ENCODE peak calls at places on chromosome 2, in nine cellular contexts. U is thyroid gland, H is hepatocyte, C is left ventricle myocardium inferior, J is tibial nerve, M is pancreas, D is MM.1S, W is psoas muscle, K is cardiac muscle cell. I is an unnamed sample. For H3K9me3, the result is how much of the 10 kb centered on the place peaks cover.

GRCh38 chr2:230441188-230441897 is 25.3 kb downstream of the SP100 start:
- DNase-seq in J (peak), U (no peak), H (no peak), C (no peak), M (no peak), W (no peak), K (peak), D (no peak), I (no peak)

GRCh38 chr2:58991357-58991756 is 750.2 kb upstream of the FANCL start:
- DNase-seq in J (no peak), U (no peak), C (no peak), H (no peak), M (no peak), K (no peak), D (no peak), W (no peak), I (no peak)

GRCh38 chr2:196566969-196567666 is 72.4 kb upstream of the CCDC150 start:
- DNase-seq in U (no peak), C (no peak), M (no peak), H (no peak), D (no peak), J (no peak), W (no peak), K (no peak), I (no peak)

GRCh38 chr2:64987963-64988419 is 1.2 kb upstream of the SLC1A4 start:
- DNase-seq in U (no peak), M (no peak), W (no peak), C (no peak), D (no peak), K (peak), J (no peak), H (no peak), I (no peak)

GRCh38 chr2:136154384-136154783 is 36.4 kb upstream of the CXCR4 start:
- DNase-seq in J (no peak), U (no peak), H (no peak), D (no peak), K (no peak), C (no peak), M (no peak), W (no peak), I (no peak)

GRCh38 chr2:189982777-189983394 is 79.6 kb downstream of the MSTN start:
- DNase-seq in W (no peak), H (no peak), J (no peak), K (peak), C (no peak), M (no peak), U (no peak), D (peak), I (no peak)

GRCh38 chr2:121596221-121597080 is 52.8 kb downstream of the CLASP1 start:
- DNase-seq in W (no peak), C (no peak), D (no peak), H (peak), M (peak), U (peak), K (peak), J (peak), I (no peak)

GRCh38 chr2:43021791-43022500 is 204.5 kb downstream of the ZFP36L2 start:
- DNase-seq in D (no peak), C (no peak), M (peak), H (peak), U (no peak), W (no peak), K (no peak), J (no peak), I (no peak)

GRCh38 chr2:241036964-241037421 is 38.6 kb downstream of the SNED1 start:
- DNase-seq in W (no peak), C (no peak), M (no peak), J (no peak), K (no peak), H (no peak), U (peak), D (peak), I (no peak)

DNA sequence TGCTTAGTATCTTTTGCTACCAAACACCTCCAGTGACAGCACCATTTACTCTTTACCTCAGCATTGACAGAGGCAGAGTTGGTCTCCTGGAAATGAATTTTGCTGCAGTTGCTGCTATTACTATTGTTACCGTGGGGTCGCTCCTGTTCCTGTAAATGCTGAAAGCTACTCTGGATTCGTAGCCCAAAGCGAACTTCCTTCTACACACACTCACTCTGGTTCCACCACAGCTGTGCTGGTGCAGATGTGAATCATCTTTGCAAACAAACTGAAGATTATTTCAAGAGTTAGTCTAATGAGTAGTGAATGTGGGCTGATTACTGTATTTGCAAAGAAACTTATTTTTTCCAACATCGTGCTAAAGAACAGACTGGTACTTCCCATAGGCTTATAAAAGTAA is 303.9 kb downstream of the LPIN1 start:
- DNase-seq in C (no peak), M (no peak), K (peak), W (no peak), D (no peak), H (peak), J (peak), U (no peak), I (no peak)
- TF ChIP-seq CTCF in C (no peak), M (no peak), K (no peak), W (no peak), D (no peak), H (no peak), J (no peak), U (no peak), I (no peak)

GRCh38 chr2:12791906-12792305 is 75.2 kb downstream of the TRIB2 start:
- DNase-seq in C (no peak), M (no peak), J (no peak), D (no peak), U (no peak), W (no peak), H (no peak), K (no peak), I (no peak)

GRCh38 chr2:12796617-12797016 is 79.9 kb downstream of the TRIB2 start:
- DNase-seq in D (no peak), J (peak), M (no peak), W (peak), K (peak), C (peak), H (no peak), U (no peak), I (peak)

GRCh38 chr2:12803616-12804015 is 86.9 kb downstream of the TRIB2 start:
- DNase-seq in W (no peak), D (no peak), H (no peak), J (no peak), C (no peak), K (no peak), M (no peak), U (no peak), I (no peak)

GRCh38 chr2:12797815-12798214 is 81.1 kb downstream of the TRIB2 start:
- DNase-seq in K (peak), D (no peak), C (no peak), U (no peak), H (no peak), M (no peak), W (no peak), J (no peak), I (no peak)
- H3K9me3 ChIP-seq in K (under half), D (under half), C (under half), U (under half), H (under half), M (under half), W (under half), J (under half), I (under half)

DNA sequence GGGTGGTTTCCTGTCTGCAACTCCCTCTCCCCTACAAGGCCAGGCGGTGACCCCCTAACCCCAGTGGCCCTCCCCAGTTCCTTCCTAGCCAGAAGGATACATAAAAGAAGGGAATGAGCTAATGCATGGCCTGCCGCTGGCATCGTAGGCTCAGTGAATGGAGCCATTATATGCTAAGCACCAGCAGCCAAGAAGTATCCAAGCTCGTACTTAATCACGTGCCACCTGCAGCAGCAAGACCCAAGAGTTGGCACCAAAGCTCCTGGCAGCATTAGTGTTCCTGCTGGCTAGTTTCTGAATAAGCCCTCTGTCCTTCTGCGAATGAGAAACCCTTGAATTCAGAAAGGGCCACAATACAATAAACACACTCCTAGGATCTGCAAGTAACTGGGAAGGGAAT is 4.3 kb downstream of the DBI start:
- DNase-seq in J (no peak), K (no peak), W (no peak), D (no peak), H (no peak), U (peak), C (no peak), M (no peak), I (no peak)
- H3K27ac ChIP-seq in J (peak), K (no peak), W (no peak), D (no peak), H (no peak), U (no peak), C (peak), M (no peak), I (no peak)

DNA sequence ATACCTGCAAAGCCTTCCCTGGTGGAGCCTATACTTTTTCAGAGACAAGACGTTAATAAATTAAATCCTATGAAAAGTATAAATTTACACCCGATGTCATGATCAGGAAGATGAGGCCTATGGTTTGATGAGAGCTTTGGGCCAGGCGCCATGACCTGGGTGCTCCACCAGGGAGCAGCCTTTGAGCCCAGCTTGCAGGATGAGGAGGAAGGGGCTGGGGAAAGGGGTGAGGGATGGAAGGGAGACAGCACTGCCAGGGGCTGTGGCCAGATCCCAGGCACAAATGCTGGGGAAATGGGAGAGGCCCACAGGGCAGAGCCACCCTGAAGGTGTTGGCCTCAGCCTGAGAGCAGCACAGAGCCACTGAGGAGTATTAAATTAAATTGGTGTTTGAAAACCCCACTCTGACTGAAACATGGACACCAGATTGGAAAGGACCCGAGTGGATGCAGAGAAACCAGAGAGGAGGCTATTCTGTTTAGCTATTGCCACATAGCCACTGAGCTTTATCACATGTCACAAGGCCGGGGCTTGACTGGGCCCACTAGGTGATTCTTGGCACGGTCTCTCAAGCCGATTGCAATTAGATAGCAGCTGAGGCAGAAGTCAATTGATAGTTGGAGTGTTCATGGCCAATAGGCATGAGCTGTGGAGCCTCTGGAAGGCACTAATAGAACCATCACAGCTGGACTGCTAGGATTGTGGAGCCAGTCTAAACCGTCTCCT is 9.6 kb upstream of the FAHD2A start:
- DNase-seq in J (no peak), H (no peak), M (no peak), D (no peak), W (no peak), C (no peak), U (no peak), K (no peak), I (no peak)
- TF ChIP-seq CTCF in J (no peak), H (no peak), M (no peak), D (peak), W (no peak), C (peak), U (no peak), K (peak), I (no peak)

GRCh38 chr2:160096414-160096813 is 34.0 kb upstream of the PLA2R1 start:
- DNase-seq in M (no peak), K (no peak), C (no peak), W (no peak), D (no peak), U (no peak), H (no peak), J (no peak), I (no peak)

GRCh38 chr2:160097329-160097728 is 34.9 kb upstream of the PLA2R1 start:
- DNase-seq in K (no peak), M (no peak), C (no peak), U (no peak), W (no peak), J (no peak), H (no peak), D (no peak), I (no peak)

GRCh38 chr2:160087854-160088745 is 25.7 kb upstream of the PLA2R1 start:
- DNase-seq in M (no peak), U (no peak), J (no peak), H (no peak), W (no peak), C (no peak), D (peak), K (peak), I (no peak)

GRCh38 chr2:160091381-160091780 is 29.0 kb upstream of the PLA2R1 start:
- DNase-seq in H (no peak), W (no peak), M (no peak), K (peak), J (no peak), U (no peak), C (no peak), D (no peak), I (no peak)

DNA sequence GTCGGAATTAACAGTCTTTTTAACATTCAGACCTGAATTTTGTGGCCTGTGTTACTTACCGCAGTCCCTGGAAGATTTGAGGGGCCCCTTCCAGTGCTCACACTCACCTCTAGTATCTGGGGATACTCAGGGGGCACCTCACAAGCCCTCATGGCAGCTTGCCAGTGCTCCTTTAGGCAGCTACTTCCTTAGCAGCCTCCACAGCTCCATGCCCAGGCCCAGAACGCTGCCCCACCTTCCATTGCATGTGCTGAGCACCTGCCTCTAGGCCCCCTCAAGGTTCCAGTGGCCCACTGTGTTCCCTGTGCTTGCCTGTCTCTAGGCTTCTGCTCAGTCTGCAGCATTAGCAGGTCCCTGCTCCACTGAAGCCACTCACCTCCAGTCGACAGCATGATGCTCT is 30.0 kb upstream of the PLA2R1 start:
- DNase-seq in M (no peak), J (no peak), H (no peak), K (no peak), D (no peak), W (no peak), C (no peak), U (no peak), I (no peak)
- H3K9me3 ChIP-seq in M (under half), J (half or more), H (under half), K (under half), D (under half), W (under half), C (half or more), U (under half), I (under half)

DNA sequence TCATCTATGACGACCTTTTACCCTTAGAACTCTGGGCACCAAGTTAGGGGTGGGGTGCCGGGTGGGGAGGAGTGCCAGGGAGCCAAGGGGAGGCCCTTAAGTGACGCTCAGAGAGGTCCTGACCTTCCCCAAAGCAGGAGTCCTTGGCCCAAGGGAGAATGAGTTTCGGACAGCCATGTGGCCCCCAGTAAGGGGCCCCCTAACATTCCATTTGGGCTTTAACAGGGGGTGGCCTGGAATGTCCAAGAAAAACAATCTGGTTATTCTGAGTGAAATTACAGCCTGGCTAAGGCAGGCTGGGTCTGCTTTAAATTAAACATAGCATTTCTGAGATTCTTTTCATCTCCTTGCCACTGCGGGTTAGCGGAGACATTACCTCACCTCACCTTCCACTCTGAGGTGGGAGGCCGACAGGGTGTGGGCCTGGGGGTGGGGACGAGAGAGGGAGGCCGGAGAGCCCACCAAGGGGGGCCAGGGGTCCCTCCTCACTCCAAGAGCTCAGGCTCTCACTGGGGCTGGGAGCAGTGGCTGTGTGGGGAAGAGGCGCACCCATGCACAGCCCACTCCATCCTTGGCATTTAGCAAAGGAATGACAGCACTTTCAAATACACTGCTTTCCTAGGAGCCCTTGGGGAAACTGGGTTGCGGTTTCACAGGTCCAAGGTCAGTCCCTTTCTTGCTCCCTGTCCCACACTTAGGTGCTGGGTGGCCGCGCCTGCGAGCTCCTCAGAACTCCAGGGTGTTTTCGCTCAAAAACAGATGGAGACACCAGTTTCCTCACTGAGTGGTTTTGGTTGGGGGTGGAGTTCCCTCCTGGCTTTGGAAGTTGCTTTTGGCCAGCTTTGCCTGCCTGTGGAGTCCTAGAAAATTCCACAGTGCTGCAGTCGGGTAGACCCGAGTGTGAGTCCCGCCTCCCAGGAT is 107.4 kb downstream of the POLR1A start:
- DNase-seq in K (peak), M (no peak), U (peak), D (peak), J (peak), C (peak), W (peak), H (peak), I (peak)
- H3K27ac ChIP-seq in K (peak), M (peak), U (peak), D (peak), J (peak), C (peak), W (peak), H (peak), I (peak)

GRCh38 chr2:235106874-235107639 is 155.2 kb downstream of the SH3BP4 start:
- DNase-seq in U (peak), H (peak), K (peak), J (peak), D (peak), C (peak), M (peak), W (peak), I (peak)
- TF ChIP-seq CTCF in U (peak), H (peak), K (peak), J (peak), D (peak), C (peak), M (peak), W (peak), I (peak)

GRCh38 chr2:47501374-47502200 is 98.6 kb downstream of the MSH2 start:
- DNase-seq in U (no peak), H (no peak), D (no peak), K (peak), W (no peak), M (no peak), C (no peak), J (no peak), I (no peak)
- H3K9me3 ChIP-seq in U (under half), H (under half), D (under half), K (under half), W (under half), M (under half), C (under half), J (under half), I (under half)